ENCODE peak calls at places on chromosome 6, in four cellular contexts. One of them, this sample, is unnamed.

GRCh38 chr6:28884423-28885148 is 39.2 kb downstream of the TRIM27 start:
- DNase-seq in NCI-H2081: no peak
- DNase-seq in uterus: no peak
- DNase-seq in D341Med: no peak
- DNase-seq in this sample: no peak

GRCh38 chr6:138821519-138821918 is 25.6 kb downstream of the ECT2L start:
- DNase-seq in NCI-H2081: no peak
- DNase-seq in uterus: no peak
- DNase-seq in D341Med: no peak
- DNase-seq in this sample: no peak

GRCh38 chr6:70669133-70669532 is 1.4 kb downstream of the SMAP1 start:
- DNase-seq in uterus: no peak
- DNase-seq in NCI-H2081: no peak
- DNase-seq in D341Med: no peak
- DNase-seq in this sample: no peak

GRCh38 chr6:12132351-12133222 is 120.5 kb downstream of the HIVEP1 start:
- DNase-seq in uterus: no peak
- DNase-seq in D341Med: no peak
- DNase-seq in NCI-H2081: no peak
- DNase-seq in this sample: no peak

GRCh38 chr6:127518212-127518709 is 874 bp downstream of the MTCL3 start:
- DNase-seq in D341Med: peak
- DNase-seq in uterus: no peak
- DNase-seq in NCI-H2081: peak
- DNase-seq in this sample: peak

GRCh38 chr6:143598466-143599080 is 79.2 kb upstream of the PHACTR2 start:
- DNase-seq in NCI-H2081: no peak
- DNase-seq in D341Med: no peak
- DNase-seq in uterus: no peak
- DNase-seq in this sample: no peak

GRCh38 chr6:149951626-149952025 is 9.8 kb downstream of the ULBP2 start:
- DNase-seq in uterus: no peak
- DNase-seq in D341Med: peak
- DNase-seq in NCI-H2081: no peak
- DNase-seq in this sample: no peak

GRCh38 chr6:151656392-151656791 is 151.1 kb upstream of the ESR1 start:
- DNase-seq in D341Med: no peak
- DNase-seq in uterus: no peak
- DNase-seq in NCI-H2081: no peak
- DNase-seq in this sample: no peak

GRCh38 chr6:74853991-74854390 is 351.9 kb downstream of the COL12A1 start:
- DNase-seq in NCI-H2081: no peak
- DNase-seq in uterus: no peak
- DNase-seq in D341Med: no peak
- DNase-seq in this sample: no peak

GRCh38 chr6:100470721-100471120 is 6.0 kb upstream of the SIM1 start:
- DNase-seq in uterus: no peak
- DNase-seq in D341Med: no peak
- DNase-seq in NCI-H2081: no peak
- DNase-seq in this sample: no peak

GRCh38 chr6:132298344-132298949 is 102.8 kb downstream of the MOXD1 start:
- DNase-seq in uterus: no peak
- DNase-seq in D341Med: no peak
- DNase-seq in NCI-H2081: peak
- DNase-seq in this sample: peak

GRCh38 chr6:118899948-118900347 is 6.0 kb downstream of the ASF1A start:
- DNase-seq in uterus: no peak
- DNase-seq in NCI-H2081: no peak
- DNase-seq in D341Med: no peak
- DNase-seq in this sample: no peak

GRCh38 chr6:56524891-56525703 is 117.6 kb downstream of the DST start:
- DNase-seq in uterus: no peak
- DNase-seq in D341Med: no peak
- DNase-seq in NCI-H2081: no peak
- DNase-seq in this sample: no peak

GRCh38 chr6:143940011-143940597 is 68.0 kb downstream of the PLAGL1 start:
- DNase-seq in NCI-H2081: peak
- DNase-seq in uterus: peak
- DNase-seq in D341Med: peak
- DNase-seq in this sample: peak

GRCh38 chr6:102127253-102127652 is 733.7 kb downstream of the GRIK2 start:
- DNase-seq in D341Med: no peak
- DNase-seq in NCI-H2081: no peak
- DNase-seq in uterus: no peak
- DNase-seq in this sample: no peak

GRCh38 chr6:5499644-5500306 is 238.5 kb downstream of the FARS2 start:
- DNase-seq in uterus: no peak
- DNase-seq in NCI-H2081: no peak
- DNase-seq in D341Med: no peak
- DNase-seq in this sample: no peak

GRCh38 chr6:138959521-138959920 is 28.5 kb downstream of the REPS1 start:
- DNase-seq in uterus: no peak
- DNase-seq in NCI-H2081: no peak
- DNase-seq in D341Med: no peak
- DNase-seq in this sample: no peak

GRCh38 chr6:158627168-158627939 is 17.2 kb downstream of the DYNLT1 start:
- DNase-seq in D341Med: no peak
- DNase-seq in NCI-H2081: no peak
- DNase-seq in uterus: no peak
- DNase-seq in this sample: no peak

GRCh38 chr6:21666788-21667681 is 73.5 kb downstream of the SOX4 start:
- DNase-seq in D341Med: no peak
- DNase-seq in uterus: peak
- DNase-seq in NCI-H2081: no peak
- DNase-seq in this sample: no peak

GRCh38 chr6:20448828-20449227 is 47.1 kb downstream of the E2F3 start:
- DNase-seq in uterus: no peak
- DNase-seq in D341Med: no peak
- DNase-seq in NCI-H2081: no peak
- DNase-seq in this sample: no peak

GRCh38 chr6:145600299-145600698 is 135.0 kb downstream of the EPM2A start:
- DNase-seq in D341Med: no peak
- DNase-seq in NCI-H2081: no peak
- DNase-seq in uterus: no peak
- DNase-seq in this sample: no peak

GRCh38 chr6:166664135-166664534 is 37.1 kb upstream of the RPS6KA2 start:
- DNase-seq in uterus: no peak
- DNase-seq in D341Med: no peak
- DNase-seq in NCI-H2081: no peak
- DNase-seq in this sample: no peak

GRCh38 chr6:130037207-130037811 is 18.9 kb downstream of the L3MBTL3 start:
- DNase-seq in D341Med: no peak
- DNase-seq in uterus: no peak
- DNase-seq in NCI-H2081: no peak
- DNase-seq in this sample: peak

GRCh38 chr6:169689247-169689646 is 12.6 kb downstream of the WDR27 start:
- DNase-seq in D341Med: no peak
- DNase-seq in uterus: no peak
- DNase-seq in NCI-H2081: no peak
- DNase-seq in this sample: no peak

GRCh38 chr6:39797751-39798150 is 5.6 kb downstream of the DAAM2 start:
- DNase-seq in NCI-H2081: no peak
- DNase-seq in uterus: no peak
- DNase-seq in D341Med: no peak
- DNase-seq in this sample: no peak

GRCh38 chr6:3977875-3978711 is 100.8 kb downstream of the FAM217A start:
- DNase-seq in D341Med: peak
- DNase-seq in NCI-H2081: no peak
- DNase-seq in uterus: peak
- DNase-seq in this sample: peak

GRCh38 chr6:140071115-140071514 is 696.7 kb upstream of the CITED2 start:
- DNase-seq in NCI-H2081: no peak
- DNase-seq in uterus: no peak
- DNase-seq in D341Med: no peak
- DNase-seq in this sample: no peak

GRCh38 chr6:25415274-25415673 is 136.1 kb downstream of the CARMIL1 start:
- DNase-seq in uterus: no peak
- DNase-seq in D341Med: no peak
- DNase-seq in NCI-H2081: no peak
- DNase-seq in this sample: no peak

GRCh38 chr6:165308926-165309731 is at the start of gene C6orf118:
- DNase-seq in D341Med: peak
- DNase-seq in uterus: peak
- DNase-seq in NCI-H2081: peak
- DNase-seq in this sample: peak

GRCh38 chr6:106089981-106090380 is 3.8 kb downstream of the PRDM1 start:
- DNase-seq in uterus: no peak
- DNase-seq in NCI-H2081: no peak
- DNase-seq in D341Med: no peak
- DNase-seq in this sample: peak

GRCh38 chr6:11202513-11203305 is 29.8 kb downstream of the NEDD9 start:
- DNase-seq in D341Med: no peak
- DNase-seq in uterus: no peak
- DNase-seq in NCI-H2081: no peak
- DNase-seq in this sample: no peak

GRCh38 chr6:169988769-169989550 is 237.5 kb downstream of the ERMARD start:
- DNase-seq in D341Med: no peak
- DNase-seq in NCI-H2081: no peak
- DNase-seq in uterus: no peak
- DNase-seq in this sample: no peak

GRCh38 chr6:125888989-125889656 is 67.4 kb upstream of the HINT3 start:
- DNase-seq in D341Med: no peak
- DNase-seq in NCI-H2081: no peak
- DNase-seq in uterus: no peak
- DNase-seq in this sample: no peak

GRCh38 chr6:7919871-7920270 is 9.3 kb upstream of the TXNDC5 start:
- DNase-seq in uterus: peak
- DNase-seq in NCI-H2081: no peak
- DNase-seq in D341Med: no peak
- DNase-seq in this sample: no peak

GRCh38 chr6:146017672-146018071 is 11.2 kb upstream of the GRM1 start:
- DNase-seq in D341Med: no peak
- DNase-seq in NCI-H2081: no peak
- DNase-seq in uterus: no peak
- DNase-seq in this sample: no peak

GRCh38 chr6:42010185-42010872 is 40.0 kb upstream of the TAF8 start:
- DNase-seq in uterus: no peak
- DNase-seq in D341Med: no peak
- DNase-seq in NCI-H2081: no peak
- DNase-seq in this sample: peak

GRCh38 chr6:77361018-77361417 is 102.3 kb downstream of the HTR1B start:
- DNase-seq in NCI-H2081: no peak
- DNase-seq in D341Med: no peak
- DNase-seq in uterus: no peak
- DNase-seq in this sample: no peak

GRCh38 chr6:158661156-158661555 is 11.3 kb downstream of the SYTL3 start:
- DNase-seq in NCI-H2081: no peak
- DNase-seq in D341Med: no peak
- DNase-seq in uterus: no peak
- DNase-seq in this sample: no peak